ENCODE peak calls at places on chromosomes 11 and 22, in nine cellular contexts. W, U, F, A, M, Q, I, V and S are unnamed samples.

GRCh38 chr11:112310414-112310813 is 49.8 kb upstream of the PLET1 start:
- DNase-seq in F (no peak), W (peak; percentile 58), I (no peak), U (no peak), A (peak; percentile 80), M (no peak), Q (no peak), V (no peak), S (no peak)

GRCh38 chr22:41847300-41847699 is 14.4 kb downstream of the SREBF2 start:
- DNase-seq in W (no peak), F (no peak), U (no peak), V (no peak), Q (no peak), M (no peak), A (no peak), I (no peak), S (no peak)

GRCh38 chr22:47377926-47378560 is 615.6 kb downstream of the TBC1D22A start:
- DNase-seq in A (no peak), Q (no peak), F (no peak), U (no peak), I (no peak), W (no peak), M (no peak), V (no peak), S (no peak)

GRCh38 chr11:44248109-44248508 is 61.8 kb downstream of the ALX4 start:
- DNase-seq in U (no peak), A (peak; percentile 20), M (no peak), W (peak; percentile 78), Q (no peak), F (no peak), V (no peak), I (no peak), S (no peak)

GRCh38 chr11:126545057-126545555 is 189.6 kb downstream of the ST3GAL4 start:
- DNase-seq in M (no peak), A (no peak), I (no peak), Q (no peak), V (no peak), U (no peak), W (no peak), F (no peak), S (no peak)

GRCh38 chr11:119445356-119445755 is 22.4 kb upstream of the THY1 start:
- DNase-seq in W (no peak), I (no peak), U (no peak), M (no peak), A (no peak), V (no peak), Q (no peak), F (no peak), S (no peak)

GRCh38 chr22:50148991-50149721 is 21.4 kb upstream of the PANX2 start:
- DNase-seq in U (peak; percentile 46), F (no peak), V (peak; percentile 68), M (peak; percentile 84), W (no peak), Q (peak; percentile 79), A (peak; percentile 52), I (no peak), S (peak; percentile 67)

GRCh38 chr11:34343153-34343552 is 14.7 kb downstream of the ABTB2 start:
- DNase-seq in M (no peak), V (no peak), U (no peak), W (peak; percentile 75), F (peak; percentile 71), I (no peak), A (peak; percentile 88), Q (no peak), S (no peak)

GRCh38 chr11:126102436-126102894 is 39.8 kb upstream of the CDON start:
- DNase-seq in I (no peak), U (peak; percentile 37), M (no peak), W (peak; percentile 79), Q (peak; percentile 83), F (no peak), A (peak; percentile 45), V (no peak), S (no peak)

GRCh38 chr11:21250196-21250595 is 580.8 kb downstream of the NELL1 start:
- DNase-seq in A (no peak), Q (no peak), F (no peak), U (no peak), M (no peak), I (no peak), V (no peak), W (no peak), S (no peak)

GRCh38 chr11:34595960-34596359 is 24.9 kb upstream of the EHF start:
- DNase-seq in U (no peak), F (no peak), Q (no peak), V (no peak), W (no peak), A (no peak), I (no peak), M (no peak), S (no peak)

GRCh38 chr22:42889290-42889689 is 32.2 kb upstream of the ARFGAP3 start:
- DNase-seq in V (peak; percentile 31), A (no peak), I (no peak), U (no peak), F (no peak), Q (no peak), M (no peak), W (no peak), S (no peak)

GRCh38 chr22:43839781-43840180 is 22.5 kb downstream of the SULT4A1 start:
- DNase-seq in M (no peak), Q (peak; percentile 7), A (no peak), U (no peak), W (no peak), F (no peak), I (no peak), V (no peak), S (no peak)

GRCh38 chr11:94186342-94187203 is 57.9 kb downstream of the PANX1 start:
- DNase-seq in W (no peak), I (no peak), A (no peak), Q (no peak), F (no peak), V (no peak), M (no peak), U (no peak), S (no peak)

GRCh38 chr11:76558891-76559290 is 111.7 kb downstream of the LRRC32 start:
- DNase-seq in V (no peak), M (no peak), U (no peak), A (no peak), I (no peak), Q (no peak), W (no peak), F (no peak), S (no peak)

GRCh38 chr22:44881624-44882023 is 128.2 kb downstream of the PHF21B start:
- DNase-seq in Q (no peak), F (no peak), M (no peak), A (no peak), U (no peak), I (no peak), V (no peak), W (no peak), S (no peak)

GRCh38 chr11:47264119-47264915 is 5.6 kb upstream of the MADD start:
- DNase-seq in W (peak; percentile 29), U (no peak), I (no peak), V (no peak), M (no peak), Q (peak; percentile 6), F (no peak), A (peak; percentile 9), S (no peak)

GRCh38 chr11:94815705-94816344 is 47.7 kb downstream of the AMOTL1 start:
- DNase-seq in V (no peak), U (no peak), I (no peak), A (no peak), Q (no peak), F (no peak), W (no peak), M (peak; percentile 20), S (peak; percentile 43)

GRCh38 chr11:105667441-105667840 is 57.6 kb downstream of the GRIA4 start:
- DNase-seq in F (no peak), I (no peak), Q (no peak), U (no peak), M (no peak), W (no peak), V (no peak), A (no peak), S (no peak)

GRCh38 chr11:105670811-105671210 is 60.9 kb downstream of the GRIA4 start:
- DNase-seq in U (no peak), V (no peak), F (no peak), A (no peak), Q (no peak), I (no peak), W (no peak), M (no peak), S (no peak)

DNA sequence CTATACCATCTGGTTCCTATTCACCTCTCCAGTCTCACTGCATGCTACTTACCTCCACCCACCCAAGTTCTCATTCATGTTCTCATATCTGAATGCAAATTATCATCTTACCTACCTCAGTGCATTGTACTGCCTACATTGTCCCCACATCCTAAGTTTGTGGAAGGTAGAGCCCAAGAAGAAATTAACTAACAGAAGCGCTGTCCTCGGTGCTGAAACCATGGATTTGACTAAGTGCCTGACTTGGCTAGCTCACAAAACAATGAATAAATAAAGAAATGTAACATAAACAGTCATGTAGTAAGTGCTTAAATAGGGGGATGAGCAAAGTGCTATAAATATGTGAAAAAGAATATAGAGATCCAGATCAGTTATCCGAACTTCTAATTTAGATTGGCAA is 63.2 kb downstream of the GRIA4 start:
- DNase-seq in I (no peak), A (peak; percentile 75), V (no peak), M (peak; percentile 7), W (peak; percentile 56), U (no peak), Q (no peak), F (no peak), S (peak; percentile 8)
- H3K4me3 ChIP-seq in I (no peak overlapping the region), A (no peak overlapping the region), V (no peak overlapping the region), M (no peak overlapping the region), W (no peak overlapping the region), U (no peak overlapping the region), Q (no peak overlapping the region), F (no peak overlapping the region), S (no peak overlapping the region)

GRCh38 chr11:16876840-16877239 is 137.4 kb downstream of the PLEKHA7 start:
- DNase-seq in Q (no peak), M (no peak), V (no peak), W (no peak), A (no peak), U (no peak), I (no peak), F (no peak), S (no peak)
- H3K4me3 ChIP-seq in Q (no peak overlapping the region), M (no peak overlapping the region), V (no peak overlapping the region), W (no peak overlapping the region), A (no peak overlapping the region), U (no peak overlapping the region), I (no peak overlapping the region), F (no peak overlapping the region), S (no peak overlapping the region)

GRCh38 chr11:65390099-65390941 is 3.9 kb downstream of the FRMD8 start:
- DNase-seq in V (no peak), F (no peak), I (no peak), A (peak; percentile 48), U (no peak), W (no peak), M (no peak), Q (no peak), S (no peak)
- H3K4me3 ChIP-seq in V (no peak overlapping the region), F (no peak overlapping the region), I (peak overlapping the region; percentile 84), A (peak overlapping the region; percentile 21), U (peak overlapping the region; percentile 43), W (peak overlapping the region; percentile 13), M (no peak overlapping the region), Q (peak overlapping the region; percentile 37), S (no peak overlapping the region)

DNA sequence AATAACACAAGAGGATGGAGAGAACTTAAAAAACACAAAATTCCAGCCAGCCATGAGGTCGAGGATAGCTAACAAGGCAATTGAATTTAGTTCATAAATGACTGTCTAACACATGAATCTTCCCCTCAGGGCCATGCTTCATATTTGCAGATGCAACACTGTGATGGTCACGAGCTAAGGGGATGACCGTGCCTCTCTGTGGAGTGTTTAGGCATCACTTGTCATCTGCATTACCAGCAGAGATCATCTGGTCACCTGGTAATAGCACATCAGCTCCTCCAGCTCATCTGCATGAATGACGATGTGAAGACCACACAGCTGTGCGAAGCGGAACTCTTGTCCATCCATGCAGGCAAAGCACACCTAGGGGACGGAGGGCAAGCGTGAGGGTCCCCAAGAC is 20.9 kb upstream of the SLC25A1 start:
- DNase-seq in F (no peak), U (no peak), W (no peak), Q (no peak), M (no peak), V (no peak), A (no peak), I (no peak), S (no peak)
- H3K4me3 ChIP-seq in F (no peak overlapping the region), U (no peak overlapping the region), W (no peak overlapping the region), Q (no peak overlapping the region), M (no peak overlapping the region), V (no peak overlapping the region), A (no peak overlapping the region), I (no peak overlapping the region), S (no peak overlapping the region)